ENCODE peak calls at places on chromosome 14, in six cellular contexts. One of them, this sample, is unnamed. For H3K36me3, the result is how much of the 10 kb centered on the place peaks cover.

GRCh38 chr14:51305761-51306160 is 65.7 kb downstream of the TMX1 start:
- DNase-seq in cardiac muscle cell: no peak
- DNase-seq in mucosa of descending colon: no peak
- DNase-seq in K562: no peak
- DNase-seq in tibial artery: no peak
- DNase-seq in PC-3: no peak
- DNase-seq in this sample: no peak

GRCh38 chr14:78764240-78764639 is 594.1 kb downstream of the NRXN3 start:
- DNase-seq in cardiac muscle cell: no peak
- DNase-seq in mucosa of descending colon: no peak
- DNase-seq in K562: no peak
- DNase-seq in tibial artery: no peak
- DNase-seq in PC-3: no peak
- DNase-seq in this sample: peak

GRCh38 chr14:85934123-85934885 is 404.4 kb downstream of the FLRT2 start:
- DNase-seq in cardiac muscle cell: no peak
- DNase-seq in mucosa of descending colon: no peak
- DNase-seq in K562: no peak
- DNase-seq in tibial artery: no peak
- DNase-seq in PC-3: peak
- DNase-seq in this sample: no peak

GRCh38 chr14:51093371-51094281 is 1.3 kb downstream of the TRIM9 start:
- DNase-seq in cardiac muscle cell: peak
- DNase-seq in mucosa of descending colon: peak
- DNase-seq in K562: no peak
- DNase-seq in tibial artery: no peak
- DNase-seq in PC-3: no peak
- DNase-seq in this sample: no peak

GRCh38 chr14:75274899-75275569 is 3.6 kb upstream of the FOS start:
- DNase-seq in cardiac muscle cell: no peak
- DNase-seq in mucosa of descending colon: peak
- DNase-seq in K562: no peak
- DNase-seq in tibial artery: peak
- DNase-seq in PC-3: no peak
- DNase-seq in this sample: no peak

GRCh38 chr14:96710060-96710636 is 87.0 kb upstream of the VRK1 start:
- DNase-seq in cardiac muscle cell: no peak
- DNase-seq in mucosa of descending colon: no peak
- DNase-seq in K562: no peak
- DNase-seq in tibial artery: no peak
- DNase-seq in PC-3: no peak
- DNase-seq in this sample: no peak

GRCh38 chr14:96095581-96096476 is 56.7 kb downstream of the C14orf132 start:
- DNase-seq in cardiac muscle cell: no peak
- DNase-seq in mucosa of descending colon: peak
- DNase-seq in K562: no peak
- DNase-seq in tibial artery: peak
- DNase-seq in PC-3: peak
- DNase-seq in this sample: no peak

GRCh38 chr14:77607741-77608302 is 8.6 kb downstream of the SPTLC2 start:
- DNase-seq in cardiac muscle cell: no peak
- DNase-seq in mucosa of descending colon: peak
- DNase-seq in K562: no peak
- DNase-seq in tibial artery: peak
- DNase-seq in PC-3: no peak
- DNase-seq in this sample: no peak

GRCh38 chr14:68622856-68623255 is 170.0 kb downstream of the ZFP36L1 start:
- DNase-seq in cardiac muscle cell: no peak
- DNase-seq in mucosa of descending colon: no peak
- DNase-seq in K562: no peak
- DNase-seq in tibial artery: no peak
- DNase-seq in PC-3: no peak
- DNase-seq in this sample: no peak

GRCh38 chr14:50229646-50230045 is 1.7 kb downstream of the SOS2 start:
- DNase-seq in cardiac muscle cell: no peak
- DNase-seq in mucosa of descending colon: no peak
- DNase-seq in K562: no peak
- DNase-seq in tibial artery: no peak
- DNase-seq in PC-3: no peak
- DNase-seq in this sample: no peak

GRCh38 chr14:33842299-33842698 is 108.6 kb downstream of the EGLN3 start:
- DNase-seq in cardiac muscle cell: no peak
- DNase-seq in mucosa of descending colon: no peak
- DNase-seq in K562: no peak
- DNase-seq in tibial artery: no peak
- DNase-seq in PC-3: peak
- DNase-seq in this sample: no peak

GRCh38 chr14:95482967-95483842 is 33.2 kb downstream of the SYNE3 start:
- DNase-seq in cardiac muscle cell: no peak
- DNase-seq in mucosa of descending colon: peak
- DNase-seq in K562: peak
- DNase-seq in tibial artery: peak
- DNase-seq in PC-3: peak
- DNase-seq in this sample: peak

GRCh38 chr14:68368850-68369249 is 424.0 kb downstream of the ZFP36L1 start:
- DNase-seq in cardiac muscle cell: no peak
- DNase-seq in mucosa of descending colon: no peak
- DNase-seq in K562: no peak
- DNase-seq in tibial artery: no peak
- DNase-seq in PC-3: no peak
- DNase-seq in this sample: no peak

GRCh38 chr14:95156153-95156764 is 1.1 kb downstream of the DICER1 start:
- DNase-seq in cardiac muscle cell: peak
- DNase-seq in mucosa of descending colon: no peak
- DNase-seq in K562: no peak
- DNase-seq in tibial artery: no peak
- DNase-seq in PC-3: peak
- DNase-seq in this sample: no peak

GRCh38 chr14:22505309-22505708 is 83.7 kb downstream of the DAD1 start:
- DNase-seq in cardiac muscle cell: no peak
- DNase-seq in mucosa of descending colon: no peak
- DNase-seq in K562: no peak
- DNase-seq in tibial artery: no peak
- DNase-seq in PC-3: no peak
- DNase-seq in this sample: no peak

GRCh38 chr14:103056322-103057027 is 874 bp downstream of the CDC42BPB start:
- DNase-seq in cardiac muscle cell: peak
- DNase-seq in mucosa of descending colon: peak
- DNase-seq in K562: peak
- DNase-seq in tibial artery: peak
- DNase-seq in PC-3: peak
- DNase-seq in this sample: no peak

DNA sequence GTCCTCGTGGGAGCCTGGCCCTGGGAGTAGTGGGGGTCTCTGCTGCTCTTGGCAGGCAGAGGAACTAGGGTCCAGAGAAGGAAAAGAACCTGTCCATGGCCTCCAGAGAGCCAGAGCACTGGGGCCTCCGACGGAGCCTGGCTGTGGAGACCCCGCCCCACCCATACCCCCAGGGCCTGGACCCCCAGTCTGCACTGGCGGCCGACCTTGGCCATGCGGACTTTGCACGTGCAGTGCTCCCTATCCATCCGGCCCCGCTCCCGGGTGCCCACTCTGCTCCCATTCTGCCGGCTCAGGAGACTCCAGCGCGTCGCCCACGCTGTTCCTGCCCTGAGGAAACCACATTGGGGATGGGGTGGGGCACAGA is 1.1 kb downstream of the BEGAIN start:
- DNase-seq in cardiac muscle cell: no peak
- DNase-seq in mucosa of descending colon: peak
- DNase-seq in K562: peak
- DNase-seq in tibial artery: no peak
- DNase-seq in PC-3: no peak
- DNase-seq in this sample: no peak
- H3K4me3 ChIP-seq in cardiac muscle cell: peak
- H3K4me3 ChIP-seq in mucosa of descending colon: no peak
- H3K4me3 ChIP-seq in K562: no peak
- H3K4me3 ChIP-seq in tibial artery: no peak
- H3K4me3 ChIP-seq in PC-3: peak
- H3K4me3 ChIP-seq in this sample: peak

GRCh38 chr14:58463147-58463546 is 35.6 kb downstream of the KIAA0586 start:
- DNase-seq in cardiac muscle cell: no peak
- DNase-seq in mucosa of descending colon: no peak
- DNase-seq in K562: no peak
- DNase-seq in tibial artery: no peak
- DNase-seq in PC-3: peak
- DNase-seq in this sample: no peak

GRCh38 chr14:58464652-58465051 is 37.1 kb downstream of the KIAA0586 start:
- DNase-seq in cardiac muscle cell: no peak
- DNase-seq in mucosa of descending colon: no peak
- DNase-seq in K562: no peak
- DNase-seq in tibial artery: no peak
- DNase-seq in PC-3: no peak
- DNase-seq in this sample: no peak

GRCh38 chr14:58465425-58465824 is 37.9 kb downstream of the KIAA0586 start:
- DNase-seq in cardiac muscle cell: no peak
- DNase-seq in mucosa of descending colon: no peak
- DNase-seq in K562: no peak
- DNase-seq in tibial artery: no peak
- DNase-seq in PC-3: peak
- DNase-seq in this sample: no peak

GRCh38 chr14:58455593-58456265 is 28.2 kb downstream of the KIAA0586 start:
- DNase-seq in cardiac muscle cell: no peak
- DNase-seq in mucosa of descending colon: no peak
- DNase-seq in K562: no peak
- DNase-seq in tibial artery: no peak
- DNase-seq in PC-3: peak
- DNase-seq in this sample: no peak

DNA sequence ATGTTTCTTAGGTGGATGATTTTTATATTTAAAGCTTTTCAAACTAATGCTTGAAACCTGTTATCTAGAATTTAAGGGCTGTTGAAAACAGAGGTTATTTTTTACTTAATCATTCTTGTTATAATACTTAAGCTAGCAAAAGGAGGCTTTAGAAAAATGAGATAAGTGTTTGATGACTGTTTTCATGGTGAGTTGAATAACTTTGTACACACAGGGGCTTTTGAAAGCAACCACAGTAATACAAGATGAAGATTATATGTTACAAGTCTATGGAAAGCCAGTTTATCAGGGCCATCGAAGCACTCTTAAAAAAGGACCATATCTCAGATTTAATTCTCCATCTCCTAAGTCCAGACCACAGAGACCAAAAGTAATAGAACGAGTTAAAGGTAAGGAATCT is 33.3 kb downstream of the KIAA0586 start:
- DNase-seq in cardiac muscle cell: no peak
- DNase-seq in mucosa of descending colon: no peak
- DNase-seq in K562: no peak
- DNase-seq in tibial artery: no peak
- DNase-seq in PC-3: no peak
- DNase-seq in this sample: no peak
- H3K36me3 ChIP-seq in cardiac muscle cell: under half
- H3K36me3 ChIP-seq in mucosa of descending colon: under half
- H3K36me3 ChIP-seq in K562: half or more
- H3K36me3 ChIP-seq in tibial artery: half or more
- H3K36me3 ChIP-seq in PC-3: under half
- H3K36me3 ChIP-seq in this sample: under half

GRCh38 chr14:20658246-20658645 is 16.8 kb upstream of the OR6S1 start:
- DNase-seq in cardiac muscle cell: no peak
- DNase-seq in mucosa of descending colon: no peak
- DNase-seq in K562: no peak
- DNase-seq in tibial artery: no peak
- DNase-seq in PC-3: no peak
- DNase-seq in this sample: no peak

GRCh38 chr14:20659813-20660395 is 18.4 kb upstream of the OR6S1 start:
- DNase-seq in cardiac muscle cell: no peak
- DNase-seq in mucosa of descending colon: no peak
- DNase-seq in K562: no peak
- DNase-seq in tibial artery: no peak
- DNase-seq in PC-3: no peak
- DNase-seq in this sample: no peak

GRCh38 chr14:20655851-20656250 is 14.4 kb upstream of the OR6S1 start:
- DNase-seq in cardiac muscle cell: no peak
- DNase-seq in mucosa of descending colon: no peak
- DNase-seq in K562: no peak
- DNase-seq in tibial artery: no peak
- DNase-seq in PC-3: no peak
- DNase-seq in this sample: no peak

GRCh38 chr14:20656274-20656673 is 14.8 kb upstream of the OR6S1 start:
- DNase-seq in cardiac muscle cell: no peak
- DNase-seq in mucosa of descending colon: no peak
- DNase-seq in K562: no peak
- DNase-seq in tibial artery: no peak
- DNase-seq in PC-3: no peak
- DNase-seq in this sample: no peak

GRCh38 chr14:20657216-20658211 is 16.0 kb upstream of the OR6S1 start:
- DNase-seq in cardiac muscle cell: no peak
- DNase-seq in mucosa of descending colon: no peak
- DNase-seq in K562: peak
- DNase-seq in tibial artery: no peak
- DNase-seq in PC-3: peak
- DNase-seq in this sample: no peak
- TF ChIP-seq CTCF in cardiac muscle cell: no peak
- TF ChIP-seq CTCF in mucosa of descending colon: no peak
- TF ChIP-seq CTCF in K562: peak
- TF ChIP-seq CTCF in tibial artery: no peak
- TF ChIP-seq CTCF in PC-3: peak
- TF ChIP-seq CTCF in this sample: no peak

DNA sequence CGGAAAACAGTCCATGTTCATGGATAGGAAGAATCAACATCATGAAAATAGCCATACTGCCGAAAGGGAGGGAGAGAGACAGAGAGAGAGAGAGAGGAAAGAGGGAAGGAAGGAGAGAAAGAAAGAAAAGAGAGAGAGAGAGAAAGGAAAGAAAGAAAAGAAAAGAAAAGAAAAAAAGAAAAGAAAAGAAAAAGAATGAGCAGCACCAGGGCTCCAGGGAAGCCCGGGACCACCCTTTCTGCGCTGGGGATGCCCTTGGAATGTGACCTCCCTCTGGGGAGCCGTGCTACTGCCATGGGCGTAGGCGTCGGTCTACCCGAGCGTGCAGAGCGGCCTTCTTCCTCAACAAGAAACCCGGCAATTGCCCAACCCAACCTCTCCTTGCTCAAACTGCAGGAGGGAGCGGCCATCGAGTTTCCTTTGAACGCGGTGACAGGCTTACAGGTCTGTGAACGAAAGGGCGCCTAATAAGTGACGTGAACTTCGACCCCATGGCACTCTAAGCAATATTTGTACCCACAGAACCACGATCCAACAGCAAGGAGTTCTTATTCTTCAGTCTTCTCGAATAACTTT is 16.9 kb downstream of the OR6S1 start:
- DNase-seq in cardiac muscle cell: peak
- DNase-seq in mucosa of descending colon: peak
- DNase-seq in K562: peak
- DNase-seq in tibial artery: peak
- DNase-seq in PC-3: no peak
- DNase-seq in this sample: no peak
- H3K4me3 ChIP-seq in cardiac muscle cell: peak
- H3K4me3 ChIP-seq in mucosa of descending colon: no peak
- H3K4me3 ChIP-seq in K562: peak
- H3K4me3 ChIP-seq in tibial artery: peak
- H3K4me3 ChIP-seq in PC-3: no peak
- H3K4me3 ChIP-seq in this sample: peak